ENCODE peak calls at places on chromosomes 1 and 21, in four cellular contexts. One of them, this sample, is unnamed.

GRCh38 chr1:50615036-50615750 is 191.9 kb upstream of the DMRTA2 start:
- DNase-seq in Ammon's horn: no peak
- DNase-seq in NCI-H2029 treated with DMSO at 0.1 percent for 48 hours: no peak
- DNase-seq in RWPE1: no peak
- DNase-seq in this sample: no peak

GRCh38 chr1:41502912-41503311 is 18.4 kb upstream of the EDN2 start:
- DNase-seq in Ammon's horn: no peak
- DNase-seq in NCI-H2029 treated with DMSO at 0.1 percent for 48 hours: no peak
- DNase-seq in RWPE1: no peak
- DNase-seq in this sample: no peak

GRCh38 chr1:173149887-173150286 is 57.2 kb downstream of the TNFSF4 start:
- DNase-seq in Ammon's horn: no peak
- DNase-seq in NCI-H2029 treated with DMSO at 0.1 percent for 48 hours: no peak
- DNase-seq in RWPE1: peak
- DNase-seq in this sample: no peak

GRCh38 chr1:58929667-58930325 is 145.9 kb upstream of the JUN start:
- DNase-seq in Ammon's horn: no peak
- DNase-seq in NCI-H2029 treated with DMSO at 0.1 percent for 48 hours: no peak
- DNase-seq in RWPE1: peak
- DNase-seq in this sample: no peak

GRCh38 chr1:218665216-218665615 is 320.1 kb downstream of the TGFB2 start:
- DNase-seq in Ammon's horn: peak
- DNase-seq in NCI-H2029 treated with DMSO at 0.1 percent for 48 hours: no peak
- DNase-seq in RWPE1: peak
- DNase-seq in this sample: no peak

GRCh38 chr1:181166377-181167196 is 78.1 kb downstream of the IER5 start:
- DNase-seq in Ammon's horn: peak
- DNase-seq in NCI-H2029 treated with DMSO at 0.1 percent for 48 hours: peak
- DNase-seq in RWPE1: peak
- DNase-seq in this sample: peak

GRCh38 chr21:35895598-35895997 is 164.7 kb downstream of the SETD4 start:
- DNase-seq in Ammon's horn: no peak
- DNase-seq in NCI-H2029 treated with DMSO at 0.1 percent for 48 hours: no peak
- DNase-seq in RWPE1: no peak
- DNase-seq in this sample: no peak

GRCh38 chr21:33394260-33394659 is 9.0 kb upstream of the IFNGR2 start:
- DNase-seq in Ammon's horn: peak
- DNase-seq in NCI-H2029 treated with DMSO at 0.1 percent for 48 hours: no peak
- DNase-seq in RWPE1: no peak
- DNase-seq in this sample: no peak

GRCh38 chr1:234545512-234546386 is 64.2 kb downstream of the IRF2BP2 start:
- DNase-seq in Ammon's horn: no peak
- DNase-seq in NCI-H2029 treated with DMSO at 0.1 percent for 48 hours: peak
- DNase-seq in RWPE1: no peak
- DNase-seq in this sample: no peak

GRCh38 chr1:171998711-171999110 is 157.4 kb downstream of the DNM3 start:
- DNase-seq in Ammon's horn: no peak
- DNase-seq in NCI-H2029 treated with DMSO at 0.1 percent for 48 hours: no peak
- DNase-seq in RWPE1: no peak
- DNase-seq in this sample: no peak

GRCh38 chr1:31102501-31102950 is 37.0 kb upstream of the PUM1 start:
- DNase-seq in Ammon's horn: no peak
- DNase-seq in NCI-H2029 treated with DMSO at 0.1 percent for 48 hours: no peak
- DNase-seq in RWPE1: peak
- DNase-seq in this sample: no peak

GRCh38 chr1:172821609-172822274 is 162.8 kb downstream of the FASLG start:
- DNase-seq in Ammon's horn: peak
- DNase-seq in NCI-H2029 treated with DMSO at 0.1 percent for 48 hours: no peak
- DNase-seq in RWPE1: no peak
- DNase-seq in this sample: no peak

GRCh38 chr1:53334312-53334711 is 6.4 kb upstream of the LRP8 start:
- DNase-seq in Ammon's horn: no peak
- DNase-seq in NCI-H2029 treated with DMSO at 0.1 percent for 48 hours: no peak
- DNase-seq in RWPE1: no peak
- DNase-seq in this sample: no peak

GRCh38 chr1:36239941-36240637 is 15.8 kb downstream of the THRAP3 start:
- DNase-seq in Ammon's horn: peak
- DNase-seq in NCI-H2029 treated with DMSO at 0.1 percent for 48 hours: no peak
- DNase-seq in RWPE1: no peak
- DNase-seq in this sample: peak

GRCh38 chr1:94422115-94422820 is 4.1 kb downstream of the ABCD3 start:
- DNase-seq in Ammon's horn: no peak
- DNase-seq in NCI-H2029 treated with DMSO at 0.1 percent for 48 hours: no peak
- DNase-seq in RWPE1: peak
- DNase-seq in this sample: no peak

GRCh38 chr1:95073446-95073845 is 695 bp upstream of the ALG14 start:
- DNase-seq in Ammon's horn: no peak
- DNase-seq in NCI-H2029 treated with DMSO at 0.1 percent for 48 hours: no peak
- DNase-seq in RWPE1: no peak
- DNase-seq in this sample: no peak